ENCODE peak calls at places on chromosomes 12 and 14, in four cellular contexts. E is NCI-H345; L is activated CD4-positive, alpha-beta T cell treated with anti-CD3 and anti-CD28 coated beads, Interleukin-2, amount 10 ng/mL, durations not matched to agents 7 days and 5 days; C is Karpas-422. B is an unnamed sample.

GRCh38 chr12:103114296-103115055 is 157.0 kb downstream of the ASCL1 start:
- DNase-seq in E (no peak), L (no peak), C (peak), B (no peak)

GRCh38 chr12:19739195-19739776 is 300.0 kb downstream of the AEBP2 start:
- DNase-seq in E (peak), L (peak), C (peak), B (no peak)

GRCh38 chr14:94560291-94560665 is 964 bp upstream of the SERPINA4 start:
- DNase-seq in E (no peak), L (no peak), C (no peak), B (no peak)

GRCh38 chr14:38959021-38959420 is 144.0 kb downstream of the SEC23A start:
- DNase-seq in E (no peak), L (no peak), C (no peak), B (no peak)

GRCh38 chr12:39780527-39781446 is 161.2 kb upstream of the ABCD2 start:
- DNase-seq in E (peak), L (no peak), C (no peak), B (no peak)

GRCh38 chr12:49609059-49609874 is 3.8 kb upstream of the FAM186B start:
- DNase-seq in E (no peak), L (no peak), C (no peak), B (no peak)

GRCh38 chr14:94009767-94010166 is 12.7 kb downstream of the CCDC197 start:
- DNase-seq in E (no peak), L (no peak), C (no peak), B (no peak)

GRCh38 chr14:51369814-51370213 is 129.8 kb downstream of the TMX1 start:
- DNase-seq in E (no peak), L (peak), C (peak), B (peak)

GRCh38 chr12:117607778-117608177 is 246.4 kb upstream of the NOS1 start:
- DNase-seq in E (no peak), L (no peak), C (no peak), B (no peak)

GRCh38 chr12:77324763-77325468 is 259.5 kb upstream of the E2F7 start:
- DNase-seq in E (peak), L (peak), C (no peak), B (peak)

GRCh38 chr12:47068539-47068938 is 10.9 kb upstream of the PCED1B start:
- DNase-seq in E (no peak), L (no peak), C (no peak), B (no peak)

GRCh38 chr14:68395585-68395984 is 397.3 kb downstream of the ZFP36L1 start:
- DNase-seq in E (no peak), L (no peak), C (no peak), B (no peak)

GRCh38 chr12:95712269-95712668 is 78.3 kb downstream of the NTN4 start:
- DNase-seq in E (no peak), L (no peak), C (no peak), B (no peak)

GRCh38 chr12:20946732-20947131 is 136.2 kb downstream of the SLCO1B3 start:
- DNase-seq in E (no peak), L (peak), C (peak), B (no peak)

GRCh38 chr12:128976120-128976519 is 122.8 kb downstream of the GLT1D1 start:
- DNase-seq in E (peak), L (peak), C (peak), B (peak)

GRCh38 chr14:50395448-50395847 is 1.2 kb downstream of the CDKL1 start:
- DNase-seq in E (no peak), L (no peak), C (no peak), B (no peak)

GRCh38 chr14:53663709-53664108 is 292.9 kb downstream of the BMP4 start:
- DNase-seq in E (no peak), L (no peak), C (no peak), B (peak)

GRCh38 chr12:116303929-116304328 is 26.4 kb upstream of the MED13L start:
- DNase-seq in E (no peak), L (no peak), C (no peak), B (no peak)

B was measured in H1.